ENCODE peak calls at places on chromosomes 11 and 22, in four cellular contexts. P, U, O and N are unnamed samples.

GRCh38 chr11:65060913-65061408 is 2.6 kb upstream of the NAALADL1 start:
- DNase-seq in O (peak), P (no peak), U (no peak), N (no peak)

GRCh38 chr22:30705710-30706651 is 11.3 kb downstream of the OSBP2 start:
- DNase-seq in P (peak), O (no peak), U (peak), N (no peak)

GRCh38 chr11:131683666-131684065 is 313.3 kb downstream of the NTM start:
- DNase-seq in P (no peak), U (no peak), O (no peak), N (no peak)

GRCh38 chr11:30313580-30313979 is 9.3 kb upstream of the ARL14EP start:
- DNase-seq in U (no peak), P (no peak), O (no peak), N (no peak)

GRCh38 chr11:32843544-32843943 is 13.8 kb downstream of the PRRG4 start:
- DNase-seq in P (no peak), O (no peak), U (no peak), N (no peak)

GRCh38 chr11:78420796-78421209 is 3.2 kb upstream of the GAB2 start:
- DNase-seq in P (no peak), O (no peak), U (no peak), N (no peak)

GRCh38 chr11:121829159-121829643 is 286.8 kb downstream of the BLID start:
- DNase-seq in P (no peak), U (no peak), O (no peak), N (no peak)

GRCh38 chr11:96969251-96969650 is 579.4 kb downstream of the JRKL start:
- DNase-seq in U (no peak), P (no peak), O (peak), N (no peak)

GRCh38 chr22:46761017-46761416 is 1.4 kb upstream of the TBC1D22A start:
- DNase-seq in P (no peak), U (no peak), O (no peak), N (no peak)

GRCh38 chr11:68751331-68751856 is at the start of gene TESMIN:
- DNase-seq in O (peak), P (peak), U (peak), N (peak)
- TF ChIP-seq SPI1 in O (no peak), P (peak), U (no peak), N (no peak)

DNA sequence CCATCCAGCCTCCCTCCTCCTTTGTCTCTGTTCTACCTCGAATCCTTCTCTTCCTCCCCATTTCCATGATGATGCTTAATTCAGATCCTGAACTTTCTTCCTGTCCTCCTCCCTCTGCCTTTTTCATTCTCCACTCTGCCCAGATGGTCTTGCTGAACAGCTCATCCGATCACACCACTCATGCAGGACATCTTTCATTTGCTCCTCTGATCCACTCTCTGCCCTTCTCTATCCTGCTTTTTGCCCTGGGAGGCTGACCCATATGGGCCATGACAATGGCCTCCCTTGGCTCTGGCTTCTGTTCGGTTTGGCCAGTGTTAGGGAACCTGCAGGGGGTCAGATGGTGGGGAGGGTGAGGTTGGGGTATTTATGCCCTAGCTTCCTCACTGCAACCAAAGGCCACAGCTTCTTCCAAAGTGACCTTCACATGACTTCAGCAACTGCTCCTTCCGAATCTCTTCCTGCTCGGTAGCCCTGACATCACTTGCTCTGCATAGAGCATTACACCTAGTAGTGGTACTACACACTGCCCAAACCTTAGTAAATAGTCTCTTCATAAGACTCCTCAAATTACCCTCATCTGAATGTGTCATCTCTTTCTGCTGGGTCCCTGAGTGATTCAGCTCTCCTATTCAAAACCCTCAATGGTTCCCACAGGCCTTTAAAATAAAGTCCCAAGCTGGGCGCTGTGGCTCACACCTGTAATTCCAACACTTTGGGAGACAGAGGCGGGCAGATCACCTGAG is 32.7 kb upstream of the MICAL2 start:
- DNase-seq in U (no peak), P (no peak), O (no peak), N (no peak)
- TF ChIP-seq SPI1 in U (no peak), P (no peak), O (no peak), N (no peak)

GRCh38 chr11:93249437-93250210 is 51.8 kb upstream of the SLC36A4 start:
- DNase-seq in P (no peak), U (no peak), O (no peak), N (no peak)

GRCh38 chr11:93251922-93252321 is 54.1 kb upstream of the SLC36A4 start:
- DNase-seq in O (no peak), U (no peak), P (no peak), N (no peak)

GRCh38 chr11:93248602-93249001 is 50.8 kb upstream of the SLC36A4 start:
- DNase-seq in U (no peak), P (no peak), O (no peak), N (no peak)

DNA sequence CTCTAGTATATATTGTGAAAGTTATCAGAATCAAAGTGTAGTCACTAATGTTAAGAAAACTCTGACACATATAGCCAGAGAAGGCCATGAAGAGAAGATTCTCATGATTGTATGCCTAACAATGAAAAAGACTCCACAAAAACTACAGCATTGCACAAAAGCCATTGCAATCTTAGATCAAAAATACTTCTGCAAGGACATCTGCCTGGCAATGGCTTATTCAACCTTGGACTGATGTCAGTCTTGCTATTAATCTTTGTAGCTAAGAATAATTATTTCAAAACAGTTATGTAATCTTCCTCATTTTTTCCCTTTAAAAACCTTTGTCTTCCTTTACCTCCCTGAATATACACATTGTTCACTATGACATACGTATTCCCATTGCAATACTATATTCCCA is 55.3 kb upstream of the SLC36A4 start:
- DNase-seq in O (no peak), U (no peak), P (no peak), N (no peak)
- TF ChIP-seq SPI1 in O (no peak), U (no peak), P (no peak), N (no peak)

GRCh38 chr11:108220721-108221346 is 1.6 kb downstream of the NPAT start:
- DNase-seq in P (no peak), U (no peak), O (peak), N (no peak)
- TF ChIP-seq SPI1 in P (peak), U (no peak), O (peak), N (no peak)

GRCh38 chr11:10267821-10268220 is 26.2 kb downstream of the SBF2 start:
- DNase-seq in U (no peak), O (no peak), P (no peak), N (no peak)

GRCh38 chr11:10268746-10269487 is 25.1 kb downstream of the SBF2 start:
- DNase-seq in P (no peak), U (no peak), O (no peak), N (no peak)

GRCh38 chr11:10265936-10266335 is 28.1 kb downstream of the SBF2 start:
- DNase-seq in P (no peak), U (no peak), O (no peak), N (no peak)

GRCh38 chr11:10261821-10262220 is 32.2 kb downstream of the SBF2 start:
- DNase-seq in O (no peak), U (no peak), P (no peak), N (no peak)

DNA sequence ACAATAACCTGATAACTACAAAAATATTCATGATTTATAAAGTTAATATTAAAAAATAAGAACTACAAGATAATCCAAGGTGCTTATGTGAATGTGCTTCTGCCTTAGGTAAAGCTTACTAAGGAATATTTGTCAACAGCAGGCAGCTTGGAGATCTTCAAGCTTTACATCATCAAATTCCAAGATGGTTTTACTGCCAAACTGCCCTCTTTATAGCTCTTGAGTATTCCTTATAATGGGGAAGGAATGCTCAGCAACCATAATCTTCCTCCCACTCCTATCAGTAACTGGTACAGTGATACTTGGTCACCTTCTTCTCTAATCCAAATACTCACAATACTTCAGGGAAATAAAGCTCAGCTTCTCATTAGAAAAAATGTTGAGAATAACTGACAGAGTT is 30.1 kb downstream of the SBF2 start:
- DNase-seq in P (no peak), U (no peak), O (no peak), N (no peak)
- TF ChIP-seq SPI1 in P (no peak), U (no peak), O (no peak), N (no peak)

DNA sequence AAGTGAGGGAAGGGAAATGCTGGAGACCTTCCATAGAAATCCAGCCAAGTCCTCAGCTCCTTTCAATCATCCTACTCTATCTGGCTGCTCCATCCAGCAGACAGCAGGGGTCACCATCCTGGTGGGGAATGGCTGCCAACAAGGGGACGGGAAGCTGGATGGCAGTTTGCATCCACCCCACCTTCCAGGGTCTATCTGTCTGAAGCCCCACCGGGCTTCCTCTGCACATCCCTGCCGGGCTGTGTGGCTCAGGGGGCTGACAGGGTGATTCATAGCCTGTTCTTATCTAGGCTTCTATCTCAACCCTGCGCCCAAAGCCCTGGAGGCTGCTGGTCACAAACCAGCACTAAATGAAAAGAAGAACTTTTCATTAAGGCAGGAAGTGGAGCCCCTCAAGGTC is 1.1 kb downstream of the SYTL2 start:
- DNase-seq in O (peak), U (no peak), P (no peak), N (no peak)
- TF ChIP-seq SPI1 in O (no peak), U (no peak), P (no peak), N (no peak)